ENCODE peak calls at places on chromosome X, in seven cellular contexts. M, A, F, Q, P, Y and C are unnamed samples.

GRCh38 chrX:120791013-120791643 is 84.5 kb downstream of the CT47B1 start:
- DNase-seq in M (no peak), Y (peak), A (no peak), Q (peak), F (no peak), P (no peak), C (no peak)

GRCh38 chrX:21974011-21974385 is 33.5 kb downstream of the SMS start:
- DNase-seq in A (no peak), Y (no peak), P (no peak), M (no peak), F (no peak), Q (no peak), C (peak)

GRCh38 chrX:139971394-139971749 is 6.1 kb upstream of the CXorf66 start:
- DNase-seq in Q (no peak), M (no peak), P (no peak), Y (no peak), F (no peak), A (no peak), C (no peak)

GRCh38 chrX:8037593-8038348 is 110.6 kb upstream of the PNPLA4 start:
- DNase-seq in A (no peak), P (no peak), M (no peak), Q (no peak), Y (no peak), F (no peak), C (no peak)

GRCh38 chrX:46620505-46620904 is 46.9 kb downstream of the CHST7 start:
- DNase-seq in A (no peak), P (no peak), Q (no peak), M (no peak), Y (no peak), F (no peak), C (no peak)

GRCh38 chrX:22378296-22378695 is 105.6 kb downstream of the CBLL2 start:
- DNase-seq in Y (no peak), M (no peak), F (no peak), P (no peak), Q (no peak), A (no peak), C (no peak)

GRCh38 chrX:102599950-102600579 is 750 bp downstream of the ARMCX5 start:
- DNase-seq in Q (no peak), Y (no peak), P (no peak), F (no peak), A (no peak), M (no peak), C (no peak)

GRCh38 chrX:39163585-39163984 is 362.3 kb downstream of the MID1IP1 start:
- DNase-seq in Y (no peak), F (no peak), P (no peak), Q (no peak), A (no peak), M (no peak), C (no peak)

GRCh38 chrX:102765217-102765616 is 44.7 kb downstream of the GPRASP3 start:
- DNase-seq in M (no peak), P (no peak), Y (no peak), A (no peak), F (no peak), Q (no peak), C (no peak)

GRCh38 chrX:154355776-154356140 is 18.7 kb downstream of the FLNA start:
- DNase-seq in P (no peak), A (no peak), Q (no peak), M (no peak), F (no peak), Y (no peak), C (no peak)

GRCh38 chrX:154356596-154356995 is 17.8 kb downstream of the FLNA start:
- DNase-seq in F (no peak), P (no peak), M (no peak), Y (no peak), Q (no peak), A (no peak), C (no peak)

GRCh38 chrX:154358011-154358410 is 16.4 kb downstream of the FLNA start:
- DNase-seq in A (no peak), Q (no peak), P (no peak), Y (no peak), M (no peak), F (no peak), C (no peak)

GRCh38 chrX:154358829-154359228 is 15.6 kb downstream of the FLNA start:
- DNase-seq in Y (no peak), A (no peak), Q (no peak), P (no peak), M (no peak), F (no peak), C (no peak)

GRCh38 chrX:154357205-154357604 is 17.2 kb downstream of the FLNA start:
- DNase-seq in Q (no peak), A (no peak), Y (no peak), P (no peak), M (no peak), F (no peak), C (no peak)
- TF ChIP-seq POLR2AphosphoS5 in Q (no peak), A (peak), Y (no peak), P (no peak), M (peak), F (no peak), C (no peak)

GRCh38 chrX:66918511-66918910 is 279.6 kb upstream of the EDA2R start:
- DNase-seq in Q (no peak), A (no peak), P (no peak), M (no peak), Y (no peak), F (no peak), C (no peak)

GRCh38 chrX:66919280-66919832 is 280.5 kb upstream of the EDA2R start:
- DNase-seq in F (no peak), P (no peak), Y (no peak), A (no peak), M (no peak), Q (no peak), C (no peak)

GRCh38 chrX:66915893-66916292 is 277.0 kb upstream of the EDA2R start:
- DNase-seq in A (no peak), P (no peak), F (no peak), Q (no peak), M (no peak), Y (no peak), C (no peak)

GRCh38 chrX:66912417-66912816 is 273.5 kb upstream of the EDA2R start:
- DNase-seq in Y (no peak), F (no peak), P (no peak), M (no peak), A (no peak), Q (peak), C (no peak)

GRCh38 chrX:66914082-66914481 is 275.2 kb upstream of the EDA2R start:
- DNase-seq in Q (peak), A (no peak), M (no peak), F (no peak), Y (no peak), P (peak), C (no peak)
- TF ChIP-seq POLR2AphosphoS5 in Q (no peak), A (no peak), M (no peak), F (no peak), Y (no peak), P (no peak), C (no peak)

DNA sequence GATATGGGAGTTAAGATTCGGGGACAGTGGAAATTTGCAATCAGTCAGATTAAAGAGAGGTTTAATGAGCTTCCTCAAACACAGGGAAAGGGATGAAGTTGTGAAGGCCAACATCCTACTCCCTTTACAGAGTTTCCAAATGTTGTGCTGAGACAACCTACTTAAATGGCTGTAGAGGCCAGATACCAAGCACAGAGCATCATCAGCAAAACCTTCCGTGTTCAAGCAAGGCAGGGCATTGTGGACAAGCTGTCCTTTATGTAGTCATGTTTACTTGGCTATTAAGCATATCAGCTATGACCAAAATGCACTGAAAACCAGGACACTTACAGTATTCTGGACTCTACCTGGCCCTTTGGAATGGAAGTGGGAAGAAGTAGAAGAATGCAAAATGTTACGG is 197.3 kb downstream of the DMD start:
- DNase-seq in Q (no peak), F (no peak), M (no peak), Y (no peak), A (no peak), P (no peak), C (no peak)
- TF ChIP-seq POLR2AphosphoS5 in Q (no peak), F (no peak), M (no peak), Y (no peak), A (no peak), P (no peak), C (no peak)

GRCh38 chrX:10620121-10620699 is at the start of gene MID1:
- DNase-seq in P (no peak), Q (peak), Y (peak), M (peak), A (no peak), F (no peak), C (no peak)
- TF ChIP-seq POLR2AphosphoS5 in P (no peak), Q (peak), Y (peak), M (peak), A (peak), F (no peak), C (no peak)

GRCh38 chrX:68721991-68722860 is 74.8 kb downstream of the STARD8 start:
- DNase-seq in M (peak), Q (no peak), Y (peak), A (no peak), P (no peak), F (no peak), C (no peak)
- TF ChIP-seq POLR2AphosphoS5 in M (no peak), Q (no peak), Y (no peak), A (no peak), P (no peak), F (no peak), C (no peak)